ENCODE peak calls at places on chromosomes 7 and 10, in four cellular contexts. U is globus pallidus, H is fibroblast of lung, P is DND-41. Q is an unnamed sample.

GRCh38 chr10:103080891-103081581 is 112.0 kb downstream of the NT5C2 start:
- DNase-seq in U (no peak), H (no peak), P (no peak), Q (no peak)

GRCh38 chr10:77619964-77620703 is 17.5 kb downstream of the KCNMA1 start:
- DNase-seq in U (no peak), H (no peak), P (no peak), Q (no peak)

GRCh38 chr10:31873724-31874123 is 54.9 kb downstream of the ARHGAP12 start:
- DNase-seq in H (no peak), U (no peak), P (no peak), Q (no peak)

GRCh38 chr10:104089621-104090020 is 3.9 kb upstream of the COL17A1 start:
- DNase-seq in H (no peak), P (no peak), U (no peak), Q (no peak)

GRCh38 chr10:69014171-69014570 is 25.6 kb downstream of the KIFBP start:
- DNase-seq in H (no peak), U (no peak), P (no peak), Q (no peak)

GRCh38 chr7:88132725-88133124 is 87.1 kb downstream of the SRI start:
- DNase-seq in U (no peak), H (no peak), P (no peak), Q (no peak)

GRCh38 chr7:29189743-29190201 is 4.8 kb upstream of the CHN2 start:
- DNase-seq in P (peak; percentile 56), H (peak; percentile 28), U (peak; percentile 63), Q (peak; percentile 47)

GRCh38 chr10:70742537-70743429 is 42.4 kb downstream of the TBATA start:
- DNase-seq in H (peak; percentile 85), P (peak; percentile 81), U (peak; percentile 29), Q (peak; percentile 82)

GRCh38 chr7:45217358-45217757 is 59.8 kb downstream of the RAMP3 start:
- DNase-seq in H (no peak), U (no peak), P (no peak), Q (peak; percentile 36)

GRCh38 chr10:31186225-31187010 is 132.6 kb upstream of the ZEB1 start:
- DNase-seq in P (no peak), U (no peak), H (no peak), Q (no peak)

GRCh38 chr7:81960026-81960425 is 190.2 kb upstream of the HGF start:
- DNase-seq in P (no peak), H (no peak), U (no peak), Q (no peak)

GRCh38 chr7:71612011-71612410 is 480.1 kb downstream of the GALNT17 start:
- DNase-seq in H (no peak), P (no peak), U (peak; percentile 18), Q (no peak)

GRCh38 chr10:116947838-116948529 is 57.0 kb downstream of the SHTN1 start:
- DNase-seq in H (peak; percentile 28), U (peak; percentile 66), P (no peak), Q (no peak)

GRCh38 chr7:55534262-55534915 is 37.9 kb downstream of the VOPP1 start:
- DNase-seq in P (peak; percentile 91), H (peak; percentile 52), U (peak; percentile 63), Q (peak; percentile 73)

GRCh38 chr10:123974406-123974805 is 82.8 kb upstream of the CPXM2 start:
- DNase-seq in U (no peak), H (peak; percentile 74), P (no peak), Q (no peak)

GRCh38 chr7:93799750-93800357 is 90.7 kb downstream of the TFPI2 start:
- DNase-seq in H (peak; percentile 30), U (no peak), P (no peak), Q (peak; percentile 6)

GRCh38 chr10:14688606-14689005 is 86.1 kb downstream of the FAM107B start:
- DNase-seq in U (no peak), P (no peak), H (peak; percentile 73), Q (peak; percentile 43)

GRCh38 chr10:18793951-18794350 is 134.7 kb downstream of the ARL5B start:
- DNase-seq in U (no peak), P (no peak), H (peak; percentile 72), Q (peak; percentile 3)

GRCh38 chr10:25023278-25023677 is 6.9 kb downstream of the THNSL1 start:
- DNase-seq in P (no peak), H (no peak), U (no peak), Q (no peak)

GRCh38 chr10:125149278-125150047 is 10.9 kb downstream of the CTBP2 start:
- DNase-seq in H (peak; percentile 74), U (no peak), P (no peak), Q (peak; percentile 74)

GRCh38 chr10:79082631-79083581 is 14.1 kb downstream of the ZMIZ1 start:
- DNase-seq in P (no peak), H (no peak), U (no peak), Q (no peak)

GRCh38 chr7:159031750-159032149 is 112.9 kb downstream of the VIPR2 start:
- DNase-seq in U (no peak), P (no peak), H (no peak), Q (no peak)

GRCh38 chr7:7125993-7126392 is 56.4 kb upstream of the C1GALT1 start:
- DNase-seq in P (no peak), H (no peak), U (no peak), Q (no peak)

GRCh38 chr10:89475567-89475966 is 59.8 kb downstream of the SLC16A12 start:
- DNase-seq in H (peak; percentile 81), U (peak; percentile 20), P (no peak), Q (no peak)

GRCh38 chr10:98425511-98426352 is 10.8 kb upstream of the PYROXD2 start:
- DNase-seq in P (peak; percentile 48), H (peak; percentile 39), U (peak; percentile 6), Q (peak; percentile 71)

Q was measured in AG08396.